ENCODE peak calls at places on chromosomes 6 and 20, in five cellular contexts. Z is GM12865, J is HepG2, U is A549, A is heart left ventricle. Y is an unnamed sample.

GRCh38 chr6:98292812-98293211 is 541.6 kb upstream of the POU3F2 start:
- DNase-seq in Z (no peak), J (peak), U (no peak), A (no peak), Y (no peak)

GRCh38 chr6:131787955-131788712 is 19.7 kb upstream of the ENPP1 start:
- DNase-seq in Z (no peak), J (peak), U (no peak), A (no peak), Y (no peak)

GRCh38 chr20:31663838-31664695 is 26.4 kb downstream of the COX4I2 start:
- DNase-seq in Z (no peak), J (peak), U (no peak), A (no peak), Y (peak)

GRCh38 chr20:19631410-19631809 is 126.6 kb upstream of the RIN2 start:
- DNase-seq in Z (no peak), J (no peak), U (no peak), A (no peak), Y (no peak)

GRCh38 chr20:18258126-18258860 is 30.0 kb upstream of the ZNF133 start:
- DNase-seq in Z (no peak), J (peak), U (no peak), A (no peak), Y (no peak)

GRCh38 chr20:57372581-57373350 is 18.4 kb upstream of the RBM38 start:
- DNase-seq in Z (no peak), J (no peak), U (no peak), A (peak), Y (no peak)

GRCh38 chr20:10216146-10216741 is 2.4 kb upstream of the SNAP25 start:
- DNase-seq in Z (no peak), J (no peak), U (no peak), A (no peak), Y (peak)

GRCh38 chr6:99606670-99607415 is at the start of gene PRDM13:
- DNase-seq in Z (no peak), J (no peak), U (no peak), A (no peak), Y (no peak)

GRCh38 chr6:72950114-72950860 is 275.0 kb downstream of the KHDC1L start:
- DNase-seq in Z (no peak), J (peak), U (peak), A (no peak), Y (peak)

GRCh38 chr6:155656024-155656423 is 200.4 kb upstream of the NOX3 start:
- DNase-seq in Z (no peak), J (no peak), U (no peak), A (no peak), Y (no peak)

DNA sequence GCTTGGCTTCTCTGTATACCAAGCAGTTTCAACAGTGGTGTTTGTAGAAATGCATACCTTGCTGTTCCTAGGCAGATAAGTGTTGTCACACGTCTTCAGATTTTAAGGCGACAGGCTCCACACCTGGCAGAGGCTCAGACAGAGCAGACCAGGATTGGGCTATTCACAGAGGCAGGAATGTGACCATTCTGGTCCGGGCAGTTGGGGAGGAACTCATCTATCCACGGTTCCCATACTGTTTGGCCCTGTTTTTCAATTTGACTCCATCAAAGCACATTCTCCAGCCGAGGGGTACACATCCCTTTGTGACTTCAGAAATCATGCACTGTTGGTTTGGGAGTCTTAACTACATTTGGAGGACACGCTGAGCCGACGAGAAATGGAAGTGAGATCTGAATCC is 45.5 kb downstream of the UTRN start:
- DNase-seq in Z (no peak), J (no peak), U (no peak), A (no peak), Y (no peak)
- H3K4me3 ChIP-seq in Z (no peak), J (no peak), U (no peak), A (no peak), Y (no peak)

DNA sequence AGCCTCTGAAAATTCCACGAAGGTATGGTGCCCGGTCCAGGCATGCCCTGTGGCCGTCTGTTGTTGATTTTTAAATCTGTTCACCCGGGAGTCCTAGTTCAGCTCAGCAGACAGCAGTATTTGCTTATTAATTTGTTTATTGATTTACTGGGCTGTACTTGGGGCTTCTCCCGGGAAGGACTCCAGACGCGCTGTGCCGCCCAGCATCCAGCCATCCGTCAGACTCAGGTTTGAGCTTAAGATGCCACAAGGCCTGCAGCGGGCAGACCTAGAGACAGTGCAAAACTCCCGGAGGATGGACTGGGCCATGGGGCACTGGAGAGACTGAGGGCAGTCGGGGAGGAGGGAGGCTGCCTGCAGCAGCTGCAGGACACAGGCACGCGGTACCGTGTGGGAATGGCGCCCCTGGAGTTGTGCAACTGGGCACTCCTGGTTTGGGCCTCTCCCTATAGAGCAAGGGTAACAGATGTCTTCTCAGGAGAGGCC is 17.3 kb upstream of the CCDC167 start:
- DNase-seq in Z (peak), J (no peak), U (no peak), A (no peak), Y (no peak)
- H3K4me3 ChIP-seq in Z (peak), J (no peak), U (no peak), A (no peak), Y (no peak)

GRCh38 chr6:43265564-43265963 is 22.3 kb downstream of the TTBK1 start:
- DNase-seq in Z (no peak), J (peak), U (no peak), A (no peak), Y (no peak)
- H3K4me3 ChIP-seq in Z (no peak), J (no peak), U (no peak), A (no peak), Y (no peak)

DNA sequence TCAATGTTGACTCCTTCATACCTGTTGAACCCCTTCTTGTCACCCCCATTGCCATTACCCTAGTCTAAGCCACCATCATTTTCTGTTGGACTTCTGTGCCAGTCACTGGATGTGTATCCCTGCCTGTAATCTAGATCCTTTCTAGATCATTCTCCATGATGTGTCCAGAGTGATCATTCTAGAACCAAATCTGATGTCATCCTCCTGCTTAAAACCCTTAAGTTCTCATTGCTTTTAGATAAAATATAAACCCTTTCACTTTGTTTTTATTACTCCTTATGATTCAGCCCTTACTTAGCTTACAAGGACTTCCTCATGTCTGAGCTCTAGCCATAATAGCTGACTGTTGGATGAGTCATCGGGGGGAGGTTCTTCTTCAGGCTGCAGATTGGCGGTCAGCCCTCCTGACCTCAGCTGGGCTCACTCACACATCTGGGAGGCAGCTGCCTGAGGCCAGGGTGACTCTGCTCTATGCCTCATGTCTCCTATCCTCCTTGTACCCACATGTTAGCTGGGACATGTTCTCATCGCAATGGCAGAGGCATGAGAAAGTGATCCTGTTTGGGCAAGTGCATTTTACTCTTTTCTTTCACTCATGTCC is 287.6 kb downstream of the ESR1 start:
- DNase-seq in Z (no peak), J (peak), U (peak), A (peak), Y (peak)
- H3K4me3 ChIP-seq in Z (no peak), J (no peak), U (no peak), A (no peak), Y (no peak)

Y was measured in SJSA1.